ENCODE peak calls at places on chromosomes 5 and 9, in five cellular contexts. G, S, H, F and P are unnamed samples.
A peak's percentile ranks its signal among the peaks of the same experiment; 100 is the strongest.

GRCh38 chr5:172646716-172647285 is 5.7 kb downstream of the NEURL1B start:
- DNase-seq in G (peak; percentile 70), S (no peak), H (peak; percentile 47), F (peak; percentile 66), P (no peak)

GRCh38 chr5:145531038-145531734 is 304.0 kb downstream of the PRELID2 start:
- DNase-seq in G (no peak), H (no peak), S (peak; percentile 47), F (peak; percentile 58), P (no peak)

GRCh38 chr9:95073042-95073607 is 244.4 kb downstream of the FANCC start:
- DNase-seq in S (no peak), H (no peak), G (peak; percentile 25), F (no peak), P (no peak)

GRCh38 chr5:176847726-176848290 is 37.4 kb downstream of the UNC5A start:
- DNase-seq in S (no peak), H (no peak), F (no peak), G (no peak), P (no peak)

GRCh38 chr5:8685704-8686103 is 816.8 kb downstream of the MTRR start:
- DNase-seq in F (no peak), S (no peak), G (peak; percentile 18), H (no peak), P (no peak)

GRCh38 chr9:137953683-137954438 is 76.3 kb downstream of the CACNA1B start:
- DNase-seq in G (no peak), S (no peak), F (no peak), H (no peak), P (no peak)

GRCh38 chr9:109408759-109409462 is 88.1 kb upstream of the EPB41L4B start:
- DNase-seq in F (no peak), S (no peak), H (no peak), G (no peak), P (no peak)

GRCh38 chr5:138849882-138850281 is 25.3 kb downstream of the LRRTM2 start:
- DNase-seq in G (no peak), H (no peak), F (no peak), S (no peak), P (no peak)

GRCh38 chr5:60712950-60713349 is 13.0 kb upstream of the DEPDC1B start:
- DNase-seq in G (no peak), H (no peak), F (no peak), S (no peak), P (no peak)

GRCh38 chr9:98775831-98776441 is 20.4 kb downstream of the ANKS6 start:
- DNase-seq in S (peak; percentile 52), G (peak; percentile 81), F (no peak), H (no peak), P (no peak)

GRCh38 chr5:59673438-59674058 is 220.0 kb downstream of the PDE4D start:
- DNase-seq in G (peak; percentile 63), F (no peak), H (no peak), S (no peak), P (no peak)

GRCh38 chr9:76379494-76379893 is 14.7 kb downstream of the RFK start:
- DNase-seq in H (no peak), G (no peak), F (no peak), S (no peak), P (no peak)

GRCh38 chr5:169610606-169611005 is 26.5 kb upstream of the DOCK2 start:
- DNase-seq in F (no peak), H (no peak), S (no peak), G (no peak), P (no peak)

GRCh38 chr9:15244001-15244441 is 63.0 kb downstream of the TTC39B start:
- DNase-seq in G (no peak), F (no peak), H (no peak), S (peak; percentile 43), P (no peak)

GRCh38 chr9:82590845-82591244 is 472.1 kb downstream of the RASEF start:
- DNase-seq in H (no peak), S (no peak), F (no peak), G (no peak), P (no peak)

GRCh38 chr5:176564002-176564401 is 14.9 kb downstream of the CDHR2 start:
- DNase-seq in F (no peak), S (no peak), G (no peak), H (no peak), P (no peak)

GRCh38 chr5:142601432-142601831 is 84.5 kb downstream of the FGF1 start:
- DNase-seq in S (no peak), H (no peak), G (no peak), F (no peak), P (no peak)

GRCh38 chr5:143401846-143402463 is 1.5 kb downstream of the NR3C1 start:
- DNase-seq in G (no peak), F (no peak), H (no peak), S (no peak), P (peak; percentile 60)

GRCh38 chr9:81649475-81649874 is 39.9 kb downstream of the TLE1 start:
- DNase-seq in H (no peak), S (no peak), G (no peak), F (peak; percentile 19), P (no peak)

GRCh38 chr9:21744874-21745273 is 57.6 kb upstream of the MTAP start:
- DNase-seq in S (no peak), H (no peak), F (no peak), G (no peak), P (no peak)

GRCh38 chr9:113572076-113572861 is 108.7 kb downstream of the RGS3 start:
- DNase-seq in G (no peak), F (no peak), H (peak; percentile 11), S (no peak), P (no peak)

GRCh38 chr5:148541054-148541835 is 113.1 kb downstream of the HTR4 start:
- DNase-seq in S (no peak), G (no peak), H (no peak), F (no peak), P (no peak)

GRCh38 chr5:168295574-168296201 is 4.2 kb downstream of the WWC1 start:
- DNase-seq in S (peak; percentile 46), G (peak; percentile 71), H (no peak), F (no peak), P (no peak)

GRCh38 chr5:157594237-157594636 is 18.7 kb upstream of the ADAM19 start:
- DNase-seq in F (no peak), S (no peak), G (no peak), H (no peak), P (no peak)

GRCh38 chr5:75509956-75510355 is 1.5 kb downstream of the CERT1 start:
- DNase-seq in S (peak; percentile 1), H (no peak), F (no peak), G (peak; percentile 17), P (no peak)

GRCh38 chr9:101449071-101449721 is 13.6 kb upstream of the ALDOB start:
- DNase-seq in F (peak; percentile 85), G (peak; percentile 85), S (no peak), H (peak; percentile 71), P (peak; percentile 23)

GRCh38 chr9:6739218-6739617 is 18.6 kb upstream of the KDM4C start:
- DNase-seq in H (no peak), G (no peak), S (no peak), F (no peak), P (no peak)

GRCh38 chr5:159732220-159732619 is 184.1 kb upstream of the ADRA1B start:
- DNase-seq in F (no peak), G (no peak), S (no peak), H (no peak), P (no peak)

GRCh38 chr5:62265648-62266112 is 40.3 kb upstream of the KIF2A start:
- DNase-seq in G (no peak), H (no peak), S (no peak), F (no peak), P (no peak)

GRCh38 chr5:62268239-62268638 is 37.8 kb upstream of the KIF2A start:
- DNase-seq in S (no peak), H (no peak), G (no peak), F (no peak), P (no peak)

GRCh38 chr5:62268792-62269191 is 37.2 kb upstream of the KIF2A start:
- DNase-seq in H (no peak), G (no peak), S (no peak), F (no peak), P (no peak)

GRCh38 chr5:62263401-62263800 is 42.6 kb upstream of the KIF2A start:
- DNase-seq in F (no peak), S (no peak), G (no peak), H (no peak), P (no peak)

DNA sequence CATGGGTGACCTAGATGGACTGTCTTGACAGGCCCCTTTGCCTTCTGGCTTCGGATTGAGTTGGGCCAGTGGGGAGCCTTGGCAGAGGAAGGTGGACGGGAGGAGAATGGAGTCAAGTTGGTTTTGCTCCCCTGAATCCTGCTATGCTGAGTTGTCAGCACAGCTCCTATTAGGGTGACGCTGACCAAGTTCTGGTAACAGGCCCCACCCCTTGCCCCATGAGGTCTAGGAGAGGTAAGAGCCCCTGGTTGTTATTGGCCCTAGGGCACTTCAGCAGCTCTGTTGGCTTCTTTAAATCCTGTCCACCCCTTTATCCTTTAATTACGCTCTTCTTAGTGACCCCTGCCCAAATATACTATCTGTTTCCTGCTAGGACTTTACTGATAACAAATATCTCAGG is 39.4 kb upstream of the KIF2A start:
- DNase-seq in H (no peak), S (no peak), F (no peak), G (no peak), P (no peak)
- H3K4me3 ChIP-seq in H (no peak overlapping the region), S (no peak overlapping the region), F (no peak overlapping the region), G (no peak overlapping the region), P (no peak overlapping the region)

GRCh38 chr5:158609729-158610128 is 490.0 kb downstream of the EBF1 start:
- DNase-seq in H (no peak), S (no peak), G (no peak), F (no peak), P (no peak)
- H3K27ac ChIP-seq in H (no peak overlapping the region), S (no peak overlapping the region), G (no peak overlapping the region), F (no peak overlapping the region), P (no peak overlapping the region)

DNA sequence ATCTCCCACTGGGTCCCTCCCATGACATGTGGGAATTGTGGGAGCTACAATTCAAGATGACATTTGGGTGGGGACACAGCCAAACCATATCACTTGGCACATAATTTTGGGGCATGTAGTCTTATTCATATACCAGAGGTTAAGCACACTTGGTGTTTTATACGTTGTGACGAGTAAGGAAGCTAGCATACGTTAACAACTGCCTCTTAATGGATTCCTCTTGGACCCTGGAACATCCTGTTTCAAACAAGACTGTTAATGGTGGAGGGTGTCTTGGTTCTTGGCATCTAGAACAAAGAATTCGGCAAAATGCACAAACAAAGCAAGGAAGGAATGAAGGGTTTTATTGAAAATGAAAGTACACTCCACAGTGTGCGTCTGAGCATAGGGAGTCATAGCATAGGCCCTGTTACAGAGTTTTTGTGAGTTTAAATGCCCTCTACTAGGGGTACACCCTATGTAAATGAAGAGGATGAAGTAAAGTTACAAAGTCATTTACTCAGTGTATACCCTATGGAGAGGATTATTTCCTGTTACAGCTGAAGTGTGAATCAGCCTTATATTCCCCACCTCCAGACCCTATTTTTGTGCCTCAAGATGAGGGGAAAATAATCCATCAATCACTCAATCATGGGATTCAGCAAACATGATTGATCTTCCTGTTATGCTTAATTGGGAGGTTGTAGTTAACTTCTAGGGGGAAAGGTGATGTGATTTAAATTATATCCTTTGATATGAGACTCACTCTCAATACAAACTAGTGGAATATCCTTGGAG is 84.7 kb upstream of the MYO10 start:
- DNase-seq in F (no peak), H (no peak), S (no peak), G (no peak), P (no peak)
- H3K4me3 ChIP-seq in F (no peak overlapping the region), H (peak overlapping the region; percentile 41), S (peak overlapping the region; percentile 49), G (no peak overlapping the region), P (no peak overlapping the region)

DNA sequence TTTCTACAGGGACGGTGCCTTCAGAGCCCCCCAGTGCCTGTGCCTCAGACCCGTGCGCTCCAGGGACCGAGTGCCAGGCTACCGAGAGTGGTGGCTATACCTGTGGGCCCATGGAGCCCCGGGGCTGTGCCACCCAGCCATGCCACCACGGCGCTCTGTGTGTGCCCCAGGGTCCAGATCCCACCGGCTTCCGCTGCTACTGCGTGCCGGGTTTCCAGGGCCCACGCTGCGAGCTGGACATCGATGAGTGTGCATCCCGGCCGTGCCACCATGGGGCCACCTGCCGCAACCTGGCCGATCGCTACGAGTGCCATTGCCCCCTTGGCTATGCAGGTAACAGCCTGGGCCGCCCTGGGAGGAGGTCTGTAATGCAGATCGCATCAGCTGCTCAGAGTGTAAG is 6.9 kb downstream of the CRB2 start:
- DNase-seq in H (no peak), F (no peak), G (no peak), S (no peak), P (no peak)
- H3K27ac ChIP-seq in H (no peak overlapping the region), F (no peak overlapping the region), G (peak overlapping the region; percentile 98), S (no peak overlapping the region), P (no peak overlapping the region)